ENCODE peak calls at places on chromosomes 12 and 14, in five cellular contexts. K, Y, G, F and B are unnamed samples.
A peak's percentile ranks its signal among the peaks of the same experiment; 100 is the strongest.

GRCh38 chr14:102196436-102197230 is 56.9 kb downstream of the WDR20 start:
- DNase-seq in K (no peak), Y (no peak), G (no peak), F (no peak), B (no peak)

GRCh38 chr12:104498211-104498801 is 41.6 kb downstream of the CHST11 start:
- DNase-seq in K (no peak), Y (peak; percentile 16), G (no peak), F (no peak), B (no peak)

GRCh38 chr12:62536546-62536945 is 69.9 kb downstream of the MON2 start:
- DNase-seq in K (no peak), Y (no peak), G (no peak), F (no peak), B (no peak)

GRCh38 chr12:118061011-118061875 is at the start of gene WSB2:
- DNase-seq in K (peak; percentile 80), Y (no peak), G (no peak), F (no peak), B (peak; percentile 88)

GRCh38 chr14:29814153-29815057 is 113.2 kb downstream of the PRKD1 start:
- DNase-seq in K (no peak), Y (no peak), G (no peak), F (no peak), B (no peak)

GRCh38 chr12:112901271-112901670 is 5.5 kb upstream of the OAS1 start:
- DNase-seq in K (no peak), Y (no peak), G (no peak), F (no peak), B (no peak)

GRCh38 chr12:121059031-121059898 is 20.2 kb upstream of the OASL start:
- DNase-seq in K (no peak), Y (no peak), G (no peak), F (no peak), B (no peak)

GRCh38 chr14:31097081-31097480 is 70.9 kb upstream of the STRN3 start:
- DNase-seq in K (no peak), Y (no peak), G (no peak), F (no peak), B (no peak)

GRCh38 chr14:69041783-69042182 is 62.7 kb upstream of the ACTN1 start:
- DNase-seq in K (no peak), Y (no peak), G (no peak), F (no peak), B (no peak)

GRCh38 chr12:43306066-43306465 is 245.9 kb downstream of the ADAMTS20 start:
- DNase-seq in K (no peak), Y (no peak), G (no peak), F (no peak), B (no peak)

GRCh38 chr12:3493225-3494049 is 2.4 kb downstream of the PRMT8 start:
- DNase-seq in K (no peak), Y (no peak), G (no peak), F (no peak), B (peak; percentile 65)

GRCh38 chr12:49251357-49251756 is 13.5 kb upstream of the TUBA1C start:
- DNase-seq in K (peak; percentile 59), Y (no peak), G (no peak), F (no peak), B (no peak)

GRCh38 chr14:55841625-55842024 is 261.6 kb downstream of the KTN1 start:
- DNase-seq in K (no peak), Y (no peak), G (no peak), F (no peak), B (no peak)

GRCh38 chr12:102910792-102911191 is 6.3 kb downstream of the PAH start:
- DNase-seq in K (no peak), Y (no peak), G (no peak), F (no peak), B (no peak)

GRCh38 chr12:67137256-67137655 is 131.9 kb upstream of the CAND1 start:
- DNase-seq in K (no peak), Y (no peak), G (no peak), F (no peak), B (no peak)

GRCh38 chr14:93792391-93792790 is 4.1 kb upstream of the PRIMA1 start:
- DNase-seq in K (no peak), Y (no peak), G (no peak), F (no peak), B (no peak)

GRCh38 chr12:32847287-32847686 is 49.3 kb downstream of the PKP2 start:
- DNase-seq in K (no peak), Y (no peak), G (no peak), F (no peak), B (no peak)

GRCh38 chr12:96861656-96862055 is 45.4 kb upstream of the NEDD1 start:
- DNase-seq in K (no peak), Y (no peak), G (no peak), F (no peak), B (no peak)

GRCh38 chr12:93390565-93391297 is 13.0 kb downstream of the NUDT4 start:
- DNase-seq in K (no peak), Y (no peak), G (no peak), F (no peak), B (no peak)

GRCh38 chr12:118237908-118238307 is 102.0 kb downstream of the PEBP1 start:
- DNase-seq in K (no peak), Y (peak; percentile 28), G (no peak), F (no peak), B (no peak)

GRCh38 chr14:55715889-55716288 is 135.9 kb downstream of the KTN1 start:
- DNase-seq in K (no peak), Y (no peak), G (no peak), F (no peak), B (no peak)

GRCh38 chr12:63978519-63978918 is 134.0 kb downstream of the SRGAP1 start:
- DNase-seq in K (no peak), Y (peak; percentile 58), G (no peak), F (peak; percentile 4), B (no peak)

GRCh38 chr12:48388938-48389337 is 38.2 kb upstream of the ZNF641 start:
- DNase-seq in K (no peak), Y (no peak), G (no peak), F (no peak), B (no peak)

GRCh38 chr14:75247286-75247922 is 31.2 kb upstream of the FOS start:
- DNase-seq in K (no peak), Y (no peak), G (peak; percentile 40), F (peak; percentile 77), B (no peak)

GRCh38 chr12:100234166-100234565 is 32.7 kb downstream of the DEPDC4 start:
- DNase-seq in K (no peak), Y (no peak), G (no peak), F (no peak), B (no peak)

GRCh38 chr14:59407246-59407615 is 57.9 kb downstream of the GPR135 start:
- DNase-seq in K (no peak), Y (no peak), G (no peak), F (peak; percentile 26), B (no peak)

GRCh38 chr12:13530966-13531365 is 334.4 kb downstream of the EMP1 start:
- DNase-seq in K (no peak), Y (no peak), G (no peak), F (no peak), B (no peak)

GRCh38 chr14:38198425-38198824 is 9.3 kb upstream of the SSTR1 start:
- DNase-seq in K (no peak), Y (no peak), G (no peak), F (no peak), B (no peak)

GRCh38 chr14:52351191-52351560 is 37.1 kb downstream of the PTGER2 start:
- DNase-seq in K (no peak), Y (no peak), G (no peak), F (no peak), B (no peak)

GRCh38 chr14:58488550-58488949 is 61.0 kb downstream of the KIAA0586 start:
- DNase-seq in K (no peak), Y (no peak), G (no peak), F (no peak), B (no peak)

GRCh38 chr12:16218934-16219718 is 58.4 kb downstream of the SLC15A5 start:
- DNase-seq in K (no peak), Y (no peak), G (no peak), F (peak; percentile 2), B (no peak)

GRCh38 chr12:109130297-109130696 is 13.9 kb downstream of the ACACB start:
- DNase-seq in K (no peak), Y (no peak), G (no peak), F (no peak), B (no peak)

GRCh38 chr12:89319111-89319510 is 33.2 kb downstream of the DUSP6 start:
- DNase-seq in K (no peak), Y (no peak), G (no peak), F (no peak), B (no peak)
- TF ChIP-seq ZBTB33 in K (no peak), Y (no peak), G (no peak), F (no peak), B (no peak)

GRCh38 chr12:101338087-101338486 is 58.2 kb downstream of the UTP20 start:
- DNase-seq in K (no peak), Y (no peak), G (no peak), F (no peak), B (no peak)

GRCh38 chr12:101343893-101344292 is 63.7 kb downstream of the ARL1 start:
- DNase-seq in K (no peak), Y (no peak), G (no peak), F (no peak), B (no peak)
- TF ChIP-seq ZBTB33 in K (no peak), Y (no peak), G (no peak), F (no peak), B (no peak)

GRCh38 chr14:106506901-106507305 is 980.5 kb downstream of the TMEM121 start:
- DNase-seq in K (no peak), Y (no peak), G (no peak), F (no peak), B (no peak)
- TF ChIP-seq ZBTB33 in K (no peak), Y (no peak), G (no peak), F (no peak), B (no peak)

GRCh38 chr12:120007272-120007671 is 18.2 kb downstream of the BICDL1 start:
- DNase-seq in K (peak; percentile 6), Y (no peak), G (no peak), F (no peak), B (no peak)

GRCh38 chr12:120000556-120000955 is 11.5 kb downstream of the BICDL1 start:
- DNase-seq in K (no peak), Y (no peak), G (no peak), F (peak; percentile 59), B (no peak)

GRCh38 chr12:120010661-120011230 is 21.7 kb downstream of the BICDL1 start:
- DNase-seq in K (no peak), Y (no peak), G (no peak), F (no peak), B (no peak)

GRCh38 chr12:120012067-120012621 is 23.1 kb downstream of the BICDL1 start:
- DNase-seq in K (peak; percentile 14), Y (peak; percentile 18), G (peak; percentile 93), F (no peak), B (peak; percentile 66)

DNA sequence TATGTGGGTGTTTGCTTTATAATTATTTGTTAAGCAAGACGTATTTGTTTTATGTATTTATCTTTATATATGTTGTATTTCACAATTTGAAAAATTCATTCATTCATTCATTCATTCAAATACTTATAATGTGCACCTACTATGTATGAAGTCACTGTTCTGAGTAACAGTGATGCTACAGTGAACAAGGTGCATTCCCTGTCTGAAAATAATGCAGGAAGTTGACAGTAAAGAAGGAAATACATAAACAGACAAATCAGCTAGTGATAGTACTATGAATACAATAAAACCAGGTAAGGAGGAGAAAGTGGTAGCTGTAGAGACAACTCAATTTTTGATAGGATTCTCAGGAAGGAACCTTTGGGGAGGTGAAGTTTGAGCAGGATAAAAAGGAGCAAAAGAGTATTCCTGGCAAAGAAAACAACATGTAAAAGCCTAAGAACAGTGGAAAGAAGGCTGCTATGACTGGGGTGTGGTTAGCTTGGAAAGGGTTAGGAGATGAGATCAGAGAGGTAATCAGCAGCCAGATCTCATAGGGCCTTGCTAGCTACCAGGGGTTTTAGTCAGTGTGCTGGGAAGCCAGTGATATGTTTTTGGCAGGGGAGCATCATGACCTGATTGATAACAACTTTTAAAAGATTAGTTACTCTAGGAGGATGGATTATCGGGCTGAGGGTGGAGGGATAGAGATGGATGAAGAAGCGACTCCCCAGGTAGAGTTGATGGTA is 17.4 kb downstream of the BICDL1 start:
- DNase-seq in K (no peak), Y (no peak), G (no peak), F (no peak), B (no peak)
- TF ChIP-seq ZBTB33 in K (no peak), Y (no peak), G (no peak), F (no peak), B (no peak)